ENCODE peak calls at places on chromosomes 6 and 20, in seven cellular contexts. A is Caco-2; X is left ventricle myocardium inferior; P is C1 segment of cervical spinal cord; U is stimulated activated CD4-positive, alpha-beta T cell treated with anti-CD3 and anti-CD28 coated beads, Interleukin-12 subunit alpha, Interleukin-12 subunit beta, amount 100 ng/mL, for 48 hours; O is activated CD4-positive, alpha-beta T cell treated with anti-CD3 and anti-CD28 coated beads, Interleukin-2, amount 50 U/mL, for 48 hours; E is astrocyte of the spinal cord. H is an unnamed sample.

GRCh38 chr20:41078329-41078728 is 49.7 kb downstream of the TOP1 start:
- DNase-seq in U (no peak), A (no peak), O (no peak), P (no peak), E (peak), X (no peak), H (peak)

GRCh38 chr20:1173698-1174097 is 11.1 kb downstream of the TMEM74B start:
- DNase-seq in X (no peak), O (no peak), P (no peak), A (no peak), U (no peak), E (no peak), H (no peak)

GRCh38 chr20:47348539-47349142 is 7.9 kb downstream of the ZMYND8 start:
- DNase-seq in E (peak), P (no peak), X (no peak), A (no peak), O (no peak), U (no peak), H (no peak)

GRCh38 chr6:16591681-16592549 is 169.3 kb downstream of the ATXN1 start:
- DNase-seq in A (no peak), E (no peak), O (peak), P (no peak), X (no peak), U (peak), H (no peak)

GRCh38 chr6:139126255-139126654 is 8.6 kb upstream of the HECA start:
- DNase-seq in U (no peak), E (peak), A (no peak), P (no peak), O (no peak), X (no peak), H (peak)

GRCh38 chr6:128483472-128484135 is 36.8 kb downstream of the PTPRK start:
- DNase-seq in O (no peak), A (no peak), X (no peak), U (no peak), P (no peak), E (no peak), H (no peak)

GRCh38 chr6:129889580-129889979 is 28.5 kb upstream of the TMEM244 start:
- DNase-seq in E (peak), P (no peak), U (peak), A (no peak), X (no peak), O (no peak), H (peak)

GRCh38 chr6:40809627-40810026 is 222.5 kb upstream of the LRFN2 start:
- DNase-seq in A (no peak), P (no peak), O (no peak), E (no peak), X (no peak), U (no peak), H (no peak)

GRCh38 chr6:39327516-39327915 is 5.0 kb upstream of the KCNK16 start:
- DNase-seq in X (no peak), O (no peak), U (no peak), A (no peak), E (no peak), P (no peak), H (no peak)

GRCh38 chr20:54103762-54104600 is 33.6 kb upstream of the BCAS1 start:
- DNase-seq in U (no peak), O (no peak), X (no peak), A (no peak), E (no peak), P (no peak), H (no peak)

H was measured in bronchial epithelial cell.